ENCODE peak calls at places on chromosomes 4 and X, in four cellular contexts. One of them, this sample, is unnamed.
A peak's percentile ranks its signal among the peaks of the same experiment; 100 is the strongest.

GRCh38 chr4:8071741-8072140 is 86.9 kb downstream of the ABLIM2 start:
- DNase-seq in ACHN: no peak
- DNase-seq in hypothalamus: no peak
- DNase-seq in fibroblast of the aortic adventitia: no peak
- DNase-seq in this sample: no peak

GRCh38 chr4:37528161-37528560 is 158.0 kb downstream of the RELL1 start:
- DNase-seq in ACHN: no peak
- DNase-seq in hypothalamus: no peak
- DNase-seq in fibroblast of the aortic adventitia: no peak
- DNase-seq in this sample: no peak

GRCh38 chrX:16882702-16883486 is 12.7 kb upstream of the RBBP7 start:
- DNase-seq in ACHN: peak; percentile 59
- DNase-seq in hypothalamus: peak; percentile 42
- DNase-seq in fibroblast of the aortic adventitia: peak; percentile 74
- DNase-seq in this sample: peak; percentile 59

GRCh38 chrX:49166914-49167739 is 4.6 kb downstream of the MAGIX start:
- DNase-seq in ACHN: no peak
- DNase-seq in hypothalamus: no peak
- DNase-seq in fibroblast of the aortic adventitia: peak; percentile 75
- DNase-seq in this sample: peak; percentile 85

GRCh38 chr4:102525099-102525498 is 23.9 kb downstream of the NFKB1 start:
- DNase-seq in ACHN: no peak
- DNase-seq in hypothalamus: no peak
- DNase-seq in fibroblast of the aortic adventitia: peak; percentile 28
- DNase-seq in this sample: no peak

GRCh38 chr4:3399277-3400194 is 42.2 kb upstream of the HGFAC start:
- DNase-seq in ACHN: no peak
- DNase-seq in hypothalamus: peak; percentile 53
- DNase-seq in fibroblast of the aortic adventitia: no peak
- DNase-seq in this sample: peak; percentile 13

GRCh38 chr4:25358515-25359275 is 18.4 kb upstream of the ANAPC4 start:
- DNase-seq in ACHN: no peak
- DNase-seq in hypothalamus: no peak
- DNase-seq in fibroblast of the aortic adventitia: no peak
- DNase-seq in this sample: no peak

GRCh38 chr4:14091966-14092365 is 464.4 kb upstream of the BOD1L1 start:
- DNase-seq in ACHN: no peak
- DNase-seq in hypothalamus: no peak
- DNase-seq in fibroblast of the aortic adventitia: peak; percentile 21
- DNase-seq in this sample: peak; percentile 58

GRCh38 chr4:123621072-123621705 is 224.6 kb downstream of the SPRY1 start:
- DNase-seq in ACHN: no peak
- DNase-seq in hypothalamus: no peak
- DNase-seq in fibroblast of the aortic adventitia: peak; percentile 48
- DNase-seq in this sample: no peak

GRCh38 chr4:113637363-113637762 is 124.2 kb downstream of the CAMK2D start:
- DNase-seq in ACHN: no peak
- DNase-seq in hypothalamus: no peak
- DNase-seq in fibroblast of the aortic adventitia: peak; percentile 91
- DNase-seq in this sample: peak; percentile 55

GRCh38 chr4:95732061-95732460 is 107.8 kb upstream of the PDHA2 start:
- DNase-seq in ACHN: peak; percentile 81
- DNase-seq in hypothalamus: no peak
- DNase-seq in fibroblast of the aortic adventitia: no peak
- DNase-seq in this sample: no peak

GRCh38 chr4:86448891-86449290 is 89.0 kb upstream of the MAPK10 start:
- DNase-seq in ACHN: no peak
- DNase-seq in hypothalamus: no peak
- DNase-seq in fibroblast of the aortic adventitia: no peak
- DNase-seq in this sample: no peak

GRCh38 chr4:189090174-189090814 is 850.4 kb upstream of the FRG1 start:
- DNase-seq in ACHN: peak; percentile 31
- DNase-seq in hypothalamus: no peak
- DNase-seq in fibroblast of the aortic adventitia: no peak
- DNase-seq in this sample: peak; percentile 7

GRCh38 chr4:38132140-38132673 is 172.0 kb downstream of the PTTG2 start:
- DNase-seq in ACHN: no peak
- DNase-seq in hypothalamus: no peak
- DNase-seq in fibroblast of the aortic adventitia: peak; percentile 99
- DNase-seq in this sample: peak; percentile 95

GRCh38 chr4:8683462-8683861 is 90.9 kb downstream of the CPZ start:
- DNase-seq in ACHN: no peak
- DNase-seq in hypothalamus: no peak
- DNase-seq in fibroblast of the aortic adventitia: no peak
- DNase-seq in this sample: no peak

GRCh38 chr4:104747635-104748034 is 252.9 kb upstream of the CXXC4 start:
- DNase-seq in ACHN: peak; percentile 6
- DNase-seq in hypothalamus: no peak
- DNase-seq in fibroblast of the aortic adventitia: no peak
- DNase-seq in this sample: no peak

GRCh38 chrX:135985123-135985973 is at the start of gene SLC9A6:
- DNase-seq in ACHN: peak; percentile 54
- DNase-seq in hypothalamus: peak; percentile 50
- DNase-seq in fibroblast of the aortic adventitia: peak; percentile 23
- DNase-seq in this sample: peak; percentile 60

GRCh38 chr4:83171640-83172039 is 57.1 kb upstream of the PLAC8 start:
- DNase-seq in ACHN: no peak
- DNase-seq in hypothalamus: no peak
- DNase-seq in fibroblast of the aortic adventitia: no peak
- DNase-seq in this sample: no peak

GRCh38 chr4:169975131-169975836 is 50.9 kb downstream of the MFAP3L start:
- DNase-seq in ACHN: no peak
- DNase-seq in hypothalamus: no peak
- DNase-seq in fibroblast of the aortic adventitia: no peak
- DNase-seq in this sample: peak; percentile 84